ENCODE peak calls at places on chromosomes 7 and 10, in five cellular contexts. H is transverse colon, L is GM12892, T is upper lobe of left lung, Y is Panc1. N is an unnamed sample.

GRCh38 chr10:45809829-45810228 is 37.5 kb downstream of the AGAP4 start:
- DNase-seq in H (no peak), L (no peak), Y (no peak), T (no peak), N (no peak)

GRCh38 chr10:69124558-69125121 is 662 bp downstream of the VPS26A start:
- DNase-seq in T (peak), Y (no peak), H (peak), L (peak), N (no peak)

GRCh38 chr10:14456218-14456869 is 125.6 kb upstream of the FRMD4A start:
- DNase-seq in H (no peak), Y (no peak), L (no peak), T (no peak), N (no peak)

GRCh38 chr10:110074298-110074697 is 66.5 kb downstream of the ADD3 start:
- DNase-seq in H (no peak), T (peak), Y (no peak), L (no peak), N (no peak)

GRCh38 chr10:43237128-43237527 is 29.7 kb downstream of the RASGEF1A start:
- DNase-seq in Y (no peak), L (no peak), H (peak), T (no peak), N (no peak)

GRCh38 chr7:12567015-12567414 is 3.5 kb upstream of the SCIN start:
- DNase-seq in Y (no peak), T (no peak), H (no peak), L (peak), N (no peak)

GRCh38 chr7:41232086-41232485 is 470.8 kb downstream of the INHBA start:
- DNase-seq in Y (no peak), T (no peak), H (no peak), L (no peak), N (no peak)

GRCh38 chr10:120217736-120218135 is 239.3 kb upstream of the PLPP4 start:
- DNase-seq in H (no peak), T (no peak), L (no peak), Y (no peak), N (no peak)

DNA sequence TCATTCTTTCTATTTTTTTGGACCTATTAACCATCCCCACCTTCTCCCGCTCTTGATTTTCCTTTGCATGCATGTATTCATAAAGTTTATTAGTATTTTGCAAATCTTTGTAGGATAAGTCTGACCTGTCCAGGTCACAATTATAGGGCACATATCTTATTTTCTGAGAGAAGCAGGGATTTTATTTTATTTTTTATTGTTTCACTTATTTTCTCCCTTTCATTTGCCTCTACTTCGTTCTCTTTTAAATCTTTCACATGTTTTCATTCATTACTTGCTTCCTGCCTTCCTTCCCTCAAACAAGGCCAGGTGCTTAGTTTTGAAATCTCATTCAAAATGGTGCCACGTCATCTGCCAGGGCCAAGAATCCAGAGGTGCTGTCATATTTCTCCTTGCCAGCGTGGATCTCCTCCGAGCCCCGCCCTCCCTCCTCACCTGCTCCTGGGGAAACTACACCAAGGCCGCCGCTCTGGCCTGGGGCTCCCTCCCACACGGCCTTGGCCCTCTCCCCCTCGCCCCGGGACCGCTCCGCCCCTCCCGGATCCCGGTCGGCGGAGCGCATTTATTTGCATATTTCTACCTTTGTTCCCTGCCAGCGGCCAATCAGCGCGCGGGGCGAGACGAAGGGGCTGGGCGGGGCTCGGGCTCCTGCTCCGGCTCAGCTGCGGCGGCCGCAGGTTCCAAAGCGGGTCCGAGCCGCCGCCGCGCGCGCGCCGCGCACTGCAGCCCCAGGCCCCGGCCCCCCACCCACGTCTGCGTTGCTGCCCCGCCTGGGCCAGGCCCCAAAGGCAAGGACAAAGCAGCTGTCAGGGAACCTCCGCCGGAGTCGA is at the start of gene TSPAN13:
- DNase-seq in L (no peak), H (peak), T (peak), Y (peak), N (no peak)
- TF ChIP-seq POLR2AphosphoS5 in L (no peak), H (no peak), T (peak), Y (no peak), N (no peak)

DNA sequence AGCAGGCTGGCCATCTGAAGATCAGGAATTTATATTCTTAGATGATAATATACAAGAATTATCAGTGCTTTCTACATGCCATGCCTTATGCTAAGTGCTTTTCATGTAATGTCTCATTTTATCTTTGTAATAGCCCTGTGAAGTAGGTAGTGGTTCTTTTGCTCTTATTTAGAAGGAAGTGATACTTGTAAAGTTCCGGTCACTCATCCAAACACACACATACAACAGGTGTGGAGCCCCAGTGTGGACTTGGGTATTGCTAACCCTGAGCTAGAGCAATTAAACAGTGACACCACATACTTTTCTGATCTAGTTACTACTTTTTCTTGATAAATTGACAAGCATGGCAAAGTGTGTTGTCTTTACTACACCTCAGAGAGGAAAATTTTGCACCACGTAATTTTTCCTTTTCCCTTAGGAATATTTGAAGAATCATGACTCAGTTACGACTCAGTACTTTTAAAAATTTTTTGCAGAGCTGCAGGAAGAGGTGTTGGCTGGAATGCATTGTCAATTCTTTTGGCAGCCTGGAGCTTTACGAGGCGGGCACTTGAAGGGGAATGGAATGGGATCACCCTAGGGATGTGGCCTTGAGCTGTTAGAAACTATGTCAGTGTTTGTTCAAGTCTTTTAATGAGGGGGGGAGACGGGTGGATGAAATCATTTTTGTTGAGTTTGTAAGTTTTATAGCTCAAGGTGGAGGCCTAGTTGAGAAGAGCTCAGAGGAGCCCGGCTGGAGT is 212.5 kb upstream of the CELF2 start:
- DNase-seq in H (no peak), Y (no peak), T (no peak), L (no peak), N (no peak)
- TF ChIP-seq POLR2AphosphoS5 in H (no peak), Y (no peak), T (no peak), L (no peak), N (no peak)

GRCh38 chr7:82039621-82040020 is 269.8 kb upstream of the HGF start:
- DNase-seq in L (no peak), Y (no peak), T (no peak), H (no peak), N (no peak)

GRCh38 chr7:82050134-82050533 is 280.3 kb upstream of the HGF start:
- DNase-seq in L (no peak), Y (peak), H (no peak), T (no peak), N (no peak)

GRCh38 chr7:82049442-82049841 is 279.6 kb upstream of the HGF start:
- DNase-seq in Y (peak), H (no peak), T (no peak), L (no peak), N (no peak)

DNA sequence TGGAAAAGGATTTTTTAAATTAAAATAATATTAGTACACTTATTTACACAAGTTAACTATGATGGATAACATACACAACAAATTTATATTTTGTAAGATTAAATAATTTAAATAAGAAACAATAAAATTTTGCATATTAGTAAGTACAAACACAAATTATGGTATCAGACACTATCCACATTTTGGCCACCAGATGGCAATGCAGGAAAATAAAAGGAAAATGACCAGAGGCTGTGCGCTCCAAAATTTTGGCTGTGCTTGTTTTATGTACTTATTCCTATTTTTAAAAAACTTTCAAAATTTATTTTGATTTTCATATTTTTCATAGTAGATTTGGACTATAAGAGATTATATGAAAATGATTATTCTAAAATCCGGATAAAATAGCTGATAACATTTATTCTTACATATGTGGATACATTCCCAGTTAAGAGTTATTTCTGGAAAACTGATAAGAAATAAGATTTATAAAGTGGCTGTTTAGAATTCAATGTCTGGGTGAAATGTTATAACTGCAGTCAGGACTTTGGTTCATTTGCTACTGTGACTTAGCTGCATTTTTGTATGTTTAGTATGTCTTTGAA is 274.7 kb upstream of the HGF start:
- DNase-seq in H (peak), Y (peak), L (no peak), T (peak), N (no peak)
- TF ChIP-seq POLR2AphosphoS5 in H (no peak), Y (no peak), L (no peak), T (no peak), N (no peak)

GRCh38 chr10:113291413-113291812 is 261.4 kb upstream of the HABP2 start:
- DNase-seq in H (no peak), L (no peak), Y (no peak), T (no peak), N (no peak)
- TF ChIP-seq POLR2AphosphoS5 in H (no peak), L (no peak), Y (no peak), T (no peak), N (no peak)

GRCh38 chr10:129089341-129089740 is 377.7 kb upstream of the MGMT start:
- DNase-seq in Y (no peak), L (no peak), H (no peak), T (no peak), N (peak)
- TF ChIP-seq POLR2AphosphoS5 in Y (no peak), L (no peak), H (no peak), T (no peak), N (no peak)

GRCh38 chr10:8057636-8058273 is 3.3 kb downstream of the GATA3 start:
- DNase-seq in T (no peak), H (no peak), Y (no peak), L (no peak), N (no peak)
- TF ChIP-seq POLR2AphosphoS5 in T (no peak), H (no peak), Y (no peak), L (no peak), N (no peak)

DNA sequence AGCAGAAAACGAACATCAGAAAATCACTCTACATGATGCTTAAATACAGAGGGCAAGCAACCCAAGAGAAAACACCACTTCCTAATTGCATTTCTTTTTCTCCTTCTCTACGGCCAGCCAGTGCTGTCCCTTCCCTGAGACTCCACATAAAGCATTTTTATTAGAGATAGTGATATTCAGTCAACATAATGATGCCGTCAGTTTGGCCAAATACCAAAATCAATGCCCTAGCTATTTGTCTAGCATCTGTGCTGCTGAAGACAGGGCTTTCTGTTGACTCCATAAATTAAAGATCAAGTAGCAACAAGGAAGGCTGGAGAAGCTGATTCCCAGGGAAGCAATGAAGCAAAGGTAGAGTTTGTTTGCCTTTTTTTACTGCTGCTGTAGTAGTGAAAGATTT is 1024.9 kb downstream of the REEP3 start:
- DNase-seq in T (no peak), Y (no peak), H (no peak), L (no peak), N (no peak)
- TF ChIP-seq POLR2AphosphoS5 in T (no peak), Y (no peak), H (no peak), L (no peak), N (no peak)